ENCODE peak calls at places on chromosomes 13 and 19, in five cellular contexts. S is prostate gland; R is psoas muscle; P is CD4-positive, alpha-beta memory T cell; T is aorta. J is an unnamed sample.

GRCh38 chr19:50203281-50204080 is at the start of gene MYH14:
- DNase-seq in S (peak; percentile 97), R (peak; percentile 91), P (no peak), T (peak; percentile 93), J (peak; percentile 57)

GRCh38 chr13:40017662-40018262 is 362.3 kb downstream of the COG6 start:
- DNase-seq in P (no peak), T (no peak), S (no peak), R (no peak), J (no peak)

GRCh38 chr13:109043561-109044075 is 414.2 kb downstream of the MYO16 start:
- DNase-seq in R (no peak), T (no peak), P (no peak), S (no peak), J (no peak)

GRCh38 chr13:72726721-72727416 is 560 bp downstream of the MZT1 start:
- DNase-seq in S (no peak), P (no peak), R (peak; percentile 52), T (peak; percentile 80), J (no peak)

GRCh38 chr19:16457195-16457953 is 14.4 kb downstream of the EPS15L1 start:
- DNase-seq in P (no peak), R (peak; percentile 49), S (no peak), T (no peak), J (no peak)

GRCh38 chr13:20301391-20302071 is 69.4 kb upstream of the GJB6 start:
- DNase-seq in S (no peak), T (no peak), R (peak; percentile 35), P (no peak), J (peak; percentile 26)

GRCh38 chr13:106028916-106029315 is 506.5 kb downstream of the EFNB2 start:
- DNase-seq in S (no peak), P (no peak), T (no peak), R (no peak), J (no peak)

GRCh38 chr19:18514800-18515682 is 6.8 kb downstream of the ELL start:
- DNase-seq in R (peak; percentile 71), S (no peak), T (peak; percentile 86), P (peak; percentile 33), J (no peak)

GRCh38 chr13:94480672-94481145 is 1.2 kb upstream of the DCT start:
- DNase-seq in R (peak; percentile 45), P (no peak), T (no peak), S (no peak), J (peak; percentile 12)

GRCh38 chr13:72851678-72852014 is 69.7 kb downstream of the PIBF1 start:
- DNase-seq in R (no peak), T (no peak), S (no peak), P (no peak), J (no peak)

GRCh38 chr13:41694902-41695301 is 237.6 kb downstream of the RGCC start:
- DNase-seq in R (peak; percentile 55), S (peak; percentile 40), P (no peak), T (peak; percentile 81), J (peak; percentile 27)

GRCh38 chr13:59447031-59447430 is 716.7 kb downstream of the DIAPH3 start:
- DNase-seq in S (no peak), T (no peak), R (no peak), P (no peak), J (no peak)

DNA sequence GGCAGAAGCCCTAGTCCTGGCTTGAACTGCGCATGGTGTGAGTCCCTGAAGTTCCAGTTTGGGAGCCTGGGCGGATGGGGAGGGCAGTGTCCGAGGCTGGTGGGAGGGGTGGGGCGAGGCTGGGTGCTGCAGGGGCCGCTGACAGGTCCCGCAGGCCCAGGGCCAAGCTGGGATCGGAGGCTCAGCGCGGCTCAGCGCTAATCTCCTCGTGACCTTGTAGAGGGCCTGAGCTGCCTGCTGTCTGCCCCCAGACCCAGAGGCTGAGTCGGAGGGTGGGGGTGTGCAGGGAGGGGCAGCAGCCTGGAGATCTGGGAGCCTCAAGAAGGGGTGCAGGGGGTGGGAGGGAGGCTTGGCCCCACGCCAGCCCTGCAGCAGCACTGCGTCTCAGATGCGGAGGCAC is 3.0 kb downstream of the ATP1A3 start:
- DNase-seq in S (no peak), T (no peak), P (no peak), R (no peak), J (no peak)
- H3K27ac ChIP-seq in S (no peak overlapping the region), T (no peak overlapping the region), P (no peak overlapping the region), R (no peak overlapping the region), J (no peak overlapping the region)

DNA sequence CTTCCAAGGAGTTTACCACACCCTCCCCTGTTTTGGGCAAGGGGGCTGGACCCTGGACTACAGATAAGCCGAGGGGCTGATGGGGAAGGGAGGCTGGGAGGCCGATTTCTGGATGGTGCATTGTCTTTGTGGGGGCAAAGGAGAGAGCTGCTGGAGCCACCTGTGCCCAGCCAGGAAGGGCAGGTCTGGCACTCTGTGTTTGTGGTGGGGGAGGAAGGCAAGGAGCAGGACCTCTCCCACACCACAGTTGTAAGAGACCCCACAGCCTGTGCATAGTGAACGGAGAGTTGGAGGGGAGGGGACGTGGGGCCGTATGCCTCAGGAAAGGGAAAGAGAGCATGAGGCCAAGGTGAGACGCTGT is 16.0 kb upstream of the PRR19 start:
- DNase-seq in T (no peak), R (no peak), S (no peak), P (no peak), J (no peak)
- H3K27ac ChIP-seq in T (no peak overlapping the region), R (peak overlapping the region; percentile 23), S (peak overlapping the region; percentile 98), P (peak overlapping the region; percentile 67), J (peak overlapping the region; percentile 96)

DNA sequence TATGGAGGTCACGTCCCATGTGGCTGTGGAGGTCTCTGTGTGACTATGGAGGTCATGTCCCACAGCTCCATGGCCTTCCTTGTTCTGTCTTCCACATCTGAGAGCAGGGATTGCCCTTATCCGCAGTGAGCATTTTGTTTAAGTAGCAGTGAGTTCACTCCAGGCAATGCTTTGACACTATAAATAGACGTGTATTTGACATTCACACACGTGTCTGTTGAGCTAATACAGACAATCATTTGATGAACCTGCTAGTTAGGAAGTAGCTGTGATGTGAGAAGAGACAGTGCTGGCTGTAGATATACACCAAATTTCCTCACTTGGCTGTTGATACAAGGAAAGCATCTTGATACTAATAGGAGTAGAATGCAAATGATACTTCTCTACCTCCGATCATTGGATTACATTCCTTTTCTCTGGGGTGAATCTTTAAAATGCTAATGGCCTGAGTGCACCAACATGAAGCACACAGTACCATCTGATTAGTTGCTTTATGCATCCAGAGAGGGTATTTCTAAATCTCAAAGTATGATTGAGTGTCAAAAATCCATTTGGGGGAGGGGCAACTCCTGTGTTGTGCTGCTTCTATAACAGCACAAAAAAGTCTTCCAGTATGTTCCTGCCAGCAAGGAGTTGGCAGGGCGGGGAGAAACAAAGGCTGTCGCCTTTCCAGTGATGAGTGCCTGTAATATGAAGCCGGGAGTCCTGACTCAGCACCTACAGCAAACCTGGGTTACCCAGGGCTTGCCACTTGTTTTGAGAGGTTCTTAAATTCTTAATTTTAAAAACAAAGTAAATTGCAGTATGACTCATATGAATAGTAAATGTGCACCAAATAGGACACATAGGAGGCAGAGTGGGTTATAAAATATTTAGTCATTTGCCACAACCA is 7.0 kb downstream of the CUL4A start:
- DNase-seq in P (no peak), T (no peak), S (peak; percentile 66), R (peak; percentile 45), J (no peak)
- H3K27ac ChIP-seq in P (no peak overlapping the region), T (no peak overlapping the region), S (peak overlapping the region; percentile 66), R (peak overlapping the region; percentile 77), J (no peak overlapping the region)

GRCh38 chr19:4009990-4010807 is 2.7 kb downstream of the PIAS4 start:
- DNase-seq in R (no peak), T (no peak), P (no peak), S (no peak), J (no peak)

GRCh38 chr19:4012092-4012974 is 4.8 kb downstream of the PIAS4 start:
- DNase-seq in R (no peak), T (no peak), S (peak; percentile 78), P (no peak), J (no peak)

GRCh38 chr19:4012975-4013634 is 5.6 kb downstream of the PIAS4 start:
- DNase-seq in T (no peak), R (no peak), S (no peak), P (no peak), J (no peak)

GRCh38 chr19:4007836-4008539 is 452 bp downstream of the PIAS4 start:
- DNase-seq in S (no peak), P (peak; percentile 6), R (no peak), T (no peak), J (peak; percentile 40)

GRCh38 chr19:4010808-4011110 is 3.2 kb downstream of the PIAS4 start:
- DNase-seq in S (no peak), T (no peak), R (no peak), P (no peak), J (no peak)
- H3K27ac ChIP-seq in S (no peak overlapping the region), T (no peak overlapping the region), R (peak overlapping the region; percentile 91), P (no peak overlapping the region), J (peak overlapping the region; percentile 89)

DNA sequence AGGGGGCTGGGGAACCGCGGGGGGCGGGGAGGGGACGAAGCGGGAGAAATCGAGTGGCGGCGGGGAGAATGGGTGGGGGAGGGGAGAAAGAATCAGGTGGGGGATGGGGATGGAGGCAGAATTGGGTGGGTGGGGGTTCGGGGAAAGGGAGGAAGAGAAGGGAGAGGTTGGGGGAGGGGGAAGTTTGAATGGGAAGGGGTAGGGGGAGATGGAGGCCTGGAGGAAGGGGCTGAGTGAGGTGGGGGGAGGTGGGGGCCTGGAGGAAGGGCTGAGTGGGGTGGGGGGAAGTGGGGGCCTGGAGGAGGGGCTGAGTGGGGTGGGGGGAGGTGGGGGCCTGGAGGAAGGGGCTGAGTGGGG is 391 bp upstream of the ADAMTS10 start:
- DNase-seq in T (no peak), S (no peak), R (no peak), P (no peak), J (no peak)
- H3K27ac ChIP-seq in T (no peak overlapping the region), S (peak overlapping the region; percentile 66), R (no peak overlapping the region), P (peak overlapping the region; percentile 17), J (peak overlapping the region; percentile 43)

DNA sequence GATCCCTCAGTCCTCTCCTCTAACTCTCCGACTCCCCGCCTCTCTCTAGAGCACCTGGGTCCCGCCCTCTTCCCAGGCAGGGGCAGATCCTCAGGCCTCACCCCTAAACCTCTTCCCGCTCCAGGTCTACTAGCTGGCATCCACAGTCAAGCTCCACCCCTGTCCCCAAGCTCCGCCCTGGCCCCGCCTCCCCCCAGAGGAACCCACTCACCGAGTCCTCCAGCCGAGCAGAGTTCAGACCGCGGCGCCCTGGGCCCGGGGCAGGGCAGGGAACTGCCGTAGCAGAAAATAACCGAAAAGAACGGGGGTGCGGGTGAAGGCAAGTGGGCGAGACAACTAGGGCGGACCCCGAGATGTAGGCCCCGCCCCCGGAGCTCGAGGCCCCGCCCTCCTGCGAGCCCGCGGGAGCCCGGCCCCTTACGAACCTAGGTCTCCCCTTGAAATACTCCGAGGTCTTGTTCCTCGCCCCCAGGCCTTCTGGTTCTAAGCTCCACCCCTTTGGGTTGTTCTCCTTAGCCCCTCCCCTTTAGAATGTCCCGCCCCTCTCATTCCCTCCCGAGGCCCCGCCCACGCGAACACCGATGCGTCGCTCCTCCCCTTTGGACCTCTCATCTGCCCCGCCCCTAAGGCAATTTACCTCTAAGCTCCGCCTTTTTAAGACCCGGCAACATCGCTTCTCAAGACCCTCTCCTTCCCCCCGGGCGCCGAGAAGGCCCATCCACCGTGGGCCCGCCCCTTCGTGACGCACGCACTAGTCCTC is at the start of gene GGN:
- DNase-seq in P (peak; percentile 79), S (peak; percentile 81), R (peak; percentile 78), T (peak; percentile 95), J (peak; percentile 43)
- H3K27ac ChIP-seq in P (peak within 1 kb of the TSS; percentile 21), S (peak within 1 kb of the TSS; percentile 55), R (peak within 1 kb of the TSS; percentile 1), T (peak within 1 kb of the TSS; percentile 73), J (peak within 1 kb of the TSS; percentile 90)

GRCh38 chr13:29596064-29596418 is 553 bp upstream of the SLC7A1 start:
- DNase-seq in P (no peak), S (no peak), R (no peak), T (no peak), J (no peak)
- H3K27ac ChIP-seq in P (peak overlapping the region; percentile 51), S (peak overlapping the region; percentile 65), R (no peak overlapping the region), T (peak overlapping the region; percentile 32), J (peak overlapping the region; percentile 94)

GRCh38 chr13:112181336-112182051 is 114.5 kb downstream of the SOX1 start:
- DNase-seq in R (no peak), P (no peak), T (peak; percentile 50), S (no peak), J (no peak)
- H3K27ac ChIP-seq in R (no peak overlapping the region), P (no peak overlapping the region), T (no peak overlapping the region), S (no peak overlapping the region), J (no peak overlapping the region)

GRCh38 chr13:33787051-33787591 is 30.8 kb upstream of the RFC3 start:
- DNase-seq in P (peak; percentile 36), T (no peak), S (no peak), R (no peak), J (no peak)
- H3K27ac ChIP-seq in P (peak overlapping the region; percentile 49), T (no peak overlapping the region), S (no peak overlapping the region), R (no peak overlapping the region), J (no peak overlapping the region)